ENCODE peak calls at places on chromosomes 3 and 15, in four cellular contexts. K is GM12878, A is H1, W is SK-N-SH. U is an unnamed sample.

GRCh38 chr15:41116872-41117242 is 777 bp upstream of the INO80 start:
- DNase-seq in K (no peak), A (no peak), W (no peak), U (no peak)

GRCh38 chr3:113746069-113746954 is at the start of gene NAA50:
- DNase-seq in K (peak; percentile 82), A (peak; percentile 75), W (peak; percentile 94), U (peak; percentile 81)

GRCh38 chr3:44033123-44033522 is 208.6 kb upstream of the TOPAZ1 start:
- DNase-seq in K (no peak), A (no peak), W (no peak), U (no peak)

GRCh38 chr15:41866263-41866703 is 27.6 kb downstream of the SPTBN5 start:
- DNase-seq in K (no peak), A (no peak), W (peak; percentile 69), U (peak; percentile 26)

GRCh38 chr15:96346409-96346808 is 15.9 kb downstream of the NR2F2 start:
- DNase-seq in K (no peak), A (no peak), W (no peak), U (no peak)

GRCh38 chr15:92050220-92050898 is 196.9 kb downstream of the SLCO3A1 start:
- DNase-seq in K (no peak), A (no peak), W (no peak), U (no peak)

GRCh38 chr15:100235030-100235617 is 106.7 kb downstream of the ADAMTS17 start:
- DNase-seq in K (no peak), A (no peak), W (no peak), U (peak; percentile 50)

GRCh38 chr3:8458235-8458634 is 43.4 kb upstream of the LMCD1 start:
- DNase-seq in K (no peak), A (no peak), W (no peak), U (no peak)

GRCh38 chr3:192850501-192850981 is 67.1 kb downstream of the MB21D2 start:
- DNase-seq in K (peak; percentile 69), A (no peak), W (no peak), U (no peak)

GRCh38 chr3:23667536-23668429 is 138.0 kb upstream of the UBE2E1 start:
- DNase-seq in K (no peak), A (no peak), W (no peak), U (no peak)

GRCh38 chr15:75640483-75641175 is 605 bp upstream of the IMP3 start:
- DNase-seq in K (peak; percentile 52), A (no peak), W (peak; percentile 62), U (peak; percentile 73)

GRCh38 chr3:123688241-123688747 is 103.4 kb upstream of the HACD2 start:
- DNase-seq in K (no peak), A (no peak), W (no peak), U (no peak)

GRCh38 chr15:89342840-89343239 is 8.2 kb upstream of the POLG start:
- DNase-seq in K (no peak), A (no peak), W (no peak), U (no peak)

GRCh38 chr15:92142242-92143232 is 251.1 kb upstream of the ST8SIA2 start:
- DNase-seq in K (no peak), A (no peak), W (no peak), U (no peak)

GRCh38 chr15:52559583-52559982 is 9.2 kb downstream of the ARPP19 start:
- DNase-seq in K (no peak), A (no peak), W (no peak), U (peak; percentile 37)

GRCh38 chr3:127044996-127045395 is 62.1 kb downstream of the PLXNA1 start:
- DNase-seq in K (no peak), A (no peak), W (peak; percentile 74), U (peak; percentile 70)

GRCh38 chr3:181782306-181782924 is 70.7 kb downstream of the SOX2 start:
- DNase-seq in K (no peak), A (no peak), W (no peak), U (no peak)

GRCh38 chr15:45355860-45356259 is 22.5 kb downstream of the GATM start:
- DNase-seq in K (no peak), A (no peak), W (no peak), U (no peak)

GRCh38 chr15:89776274-89777072 is at the start of gene MESP2:
- DNase-seq in K (no peak), A (peak; percentile 75), W (peak; percentile 94), U (peak; percentile 90)

GRCh38 chr15:73318463-73319351 is 50.1 kb downstream of the HCN4 start:
- DNase-seq in K (no peak), A (no peak), W (peak; percentile 92), U (peak; percentile 45)

GRCh38 chr15:58981808-58982475 is 5.5 kb upstream of the RNF111 start:
- DNase-seq in K (no peak), A (no peak), W (no peak), U (no peak)

GRCh38 chr3:61177450-61177849 is 73.8 kb downstream of the FHIT start:
- DNase-seq in K (no peak), A (no peak), W (no peak), U (no peak)

GRCh38 chr3:87158823-87159222 is 68.3 kb upstream of the CHMP2B start:
- DNase-seq in K (no peak), A (no peak), W (no peak), U (no peak)

GRCh38 chr3:136787226-136787793 is 31.6 kb upstream of the SLC35G2 start:
- DNase-seq in K (no peak), A (no peak), W (no peak), U (peak; percentile 11)

GRCh38 chr3:65996605-65997004 is 42.1 kb downstream of the MAGI1 start:
- DNase-seq in K (no peak), A (no peak), W (no peak), U (no peak)

GRCh38 chr3:51703026-51703775 is 3.7 kb upstream of the GRM2 start:
- DNase-seq in K (no peak), A (no peak), W (no peak), U (no peak)

GRCh38 chr3:108029466-108029865 is 61.4 kb downstream of the CD47 start:
- DNase-seq in K (no peak), A (no peak), W (no peak), U (no peak)

GRCh38 chr3:100001083-100001482 is 113.2 kb downstream of the FILIP1L start:
- DNase-seq in K (no peak), A (no peak), W (no peak), U (no peak)

GRCh38 chr3:44338010-44338827 is at the start of gene TCAIM:
- DNase-seq in K (peak; percentile 92), A (peak; percentile 98), W (peak; percentile 97), U (peak; percentile 99)

GRCh38 chr15:25176616-25176923 is 221.8 kb downstream of the SNRPN start:
- DNase-seq in K (no peak), A (no peak), W (peak; percentile 3), U (no peak)

GRCh38 chr3:120198305-120198878 is 86.6 kb downstream of the GPR156 start:
- DNase-seq in K (no peak), A (no peak), W (no peak), U (no peak)

GRCh38 chr3:166510382-166510781 is 673.2 kb upstream of the BCHE start:
- DNase-seq in K (no peak), A (no peak), W (no peak), U (no peak)

GRCh38 chr3:140022061-140022781 is 87.2 kb downstream of the CLSTN2 start:
- DNase-seq in K (no peak), A (no peak), W (peak; percentile 58), U (no peak)

GRCh38 chr3:184543848-184544512 is 17.6 kb upstream of the EPHB3 start:
- DNase-seq in K (no peak), A (no peak), W (peak; percentile 83), U (peak; percentile 72)

GRCh38 chr15:77865701-77866100 is 211.8 kb downstream of the TBC1D2B start:
- DNase-seq in K (no peak), A (no peak), W (no peak), U (no peak)

GRCh38 chr15:77866186-77866585 is 211.3 kb downstream of the TBC1D2B start:
- DNase-seq in K (no peak), A (no peak), W (no peak), U (no peak)

GRCh38 chr15:77863491-77864105 is 213.9 kb downstream of the TBC1D2B start:
- DNase-seq in K (no peak), A (no peak), W (no peak), U (no peak)

GRCh38 chr15:77865106-77865630 is 212.3 kb downstream of the TBC1D2B start:
- DNase-seq in K (no peak), A (no peak), W (no peak), U (no peak)

GRCh38 chr15:77864211-77865105 is 213.1 kb downstream of the TBC1D2B start:
- DNase-seq in K (no peak), A (no peak), W (no peak), U (no peak)
- TF ChIP-seq NRF1 in K (no peak), A (no peak), W (no peak), U (no peak)

GRCh38 chr3:101181801-101182200 is 138.6 kb downstream of the IMPG2 start:
- DNase-seq in K (no peak), A (no peak), W (no peak), U (no peak)

GRCh38 chr3:101184111-101184510 is 136.3 kb downstream of the IMPG2 start:
- DNase-seq in K (no peak), A (no peak), W (peak; percentile 18), U (no peak)

GRCh38 chr3:101183151-101183550 is 137.2 kb downstream of the IMPG2 start:
- DNase-seq in K (no peak), A (no peak), W (no peak), U (no peak)

GRCh38 chr3:101182734-101183133 is 137.6 kb downstream of the IMPG2 start:
- DNase-seq in K (no peak), A (no peak), W (no peak), U (no peak)

DNA sequence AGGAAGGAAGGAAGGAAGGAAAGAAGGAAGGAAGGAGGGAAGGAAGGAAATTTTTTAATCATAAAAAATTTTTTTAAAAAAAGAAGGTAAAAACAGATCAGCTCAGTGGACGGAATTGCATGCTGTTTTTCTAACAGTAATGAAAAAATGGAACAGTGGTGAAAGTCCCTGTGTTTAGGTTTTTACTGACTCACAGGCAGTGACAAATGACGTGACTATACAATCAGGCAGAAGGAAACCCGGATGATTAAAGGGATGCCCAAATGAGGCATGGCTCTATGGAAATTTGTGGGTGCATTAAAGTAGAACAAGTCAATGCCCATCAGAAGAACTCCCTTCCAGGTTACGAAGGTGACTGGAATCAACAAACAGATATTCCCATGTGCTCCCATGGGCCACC is 135.0 kb downstream of the IMPG2 start:
- DNase-seq in K (no peak), A (no peak), W (no peak), U (no peak)
- TF ChIP-seq NRF1 in K (no peak), A (no peak), W (no peak), U (no peak)

DNA sequence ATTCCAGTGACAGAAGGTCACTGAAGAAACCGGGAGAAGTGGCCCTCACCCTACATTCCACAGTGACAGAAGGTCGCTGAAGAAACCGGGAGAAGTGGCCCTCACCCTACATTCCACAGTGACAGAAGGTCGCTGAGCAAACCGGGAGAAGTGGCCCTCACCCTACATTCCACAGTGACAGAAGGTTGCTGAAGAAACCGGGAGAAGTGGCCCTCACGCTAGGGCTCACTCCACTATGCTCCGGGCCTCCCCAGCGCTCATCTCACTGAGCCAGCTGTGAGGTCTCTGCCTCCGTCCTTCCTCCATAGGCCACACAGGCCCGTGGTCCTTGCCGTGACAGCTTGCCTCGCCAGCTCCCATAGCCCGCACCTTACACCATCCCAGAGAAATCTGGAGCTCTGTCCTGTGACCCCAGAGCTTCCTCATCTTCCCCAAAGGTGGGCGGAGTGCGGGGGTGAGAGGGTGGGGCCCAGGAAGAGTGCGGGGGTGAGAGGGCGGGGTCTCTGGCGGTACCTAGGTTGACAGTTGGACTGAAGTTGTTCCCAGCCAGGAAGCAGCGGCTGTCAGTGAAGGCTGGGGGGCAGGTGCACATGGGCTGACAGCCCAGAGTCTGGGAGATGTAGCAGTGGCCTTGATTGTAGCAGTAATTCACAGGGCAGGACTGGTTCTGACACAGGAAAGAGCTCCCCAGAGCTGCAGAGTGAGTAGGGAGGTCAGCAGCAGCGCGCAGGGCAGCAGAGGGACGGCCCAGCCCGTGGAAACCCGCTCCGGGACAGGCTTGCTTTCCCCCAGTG is 32.0 kb downstream of the MUC20 start:
- DNase-seq in K (no peak), A (no peak), W (peak; percentile 21), U (peak; percentile 30)
- TF ChIP-seq NRF1 in K (no peak), A (no peak), W (no peak), U (no peak)

GRCh38 chr3:159499031-159499793 is 489.4 kb upstream of the IL12A start:
- DNase-seq in K (no peak), A (no peak), W (no peak), U (no peak)
- TF ChIP-seq NRF1 in K (no peak), A (no peak), W (no peak), U (no peak)

U was measured in K562.